ENCODE peak calls at places on chromosomes 16 and 17, in six cellular contexts. One of them, this sample, is unnamed.

GRCh38 chr16:12896562-12896961 is 4.8 kb upstream of the SHISA9 start:
- DNase-seq in MM.1S: peak
- DNase-seq in progenitor cell of endocrine pancreas: no peak
- DNase-seq in SK-N-SH: peak
- DNase-seq in MCF 10A: peak
- DNase-seq in RWPE1: no peak
- DNase-seq in this sample: no peak

GRCh38 chr17:1598399-1599095 is 30.1 kb downstream of the SLC43A2 start:
- DNase-seq in SK-N-SH: no peak
- DNase-seq in progenitor cell of endocrine pancreas: no peak
- DNase-seq in MCF 10A: no peak
- DNase-seq in RWPE1: no peak
- DNase-seq in MM.1S: no peak
- DNase-seq in this sample: no peak

GRCh38 chr16:87837627-87838289 is 31.5 kb downstream of the SLC7A5 start:
- DNase-seq in progenitor cell of endocrine pancreas: no peak
- DNase-seq in RWPE1: no peak
- DNase-seq in MCF 10A: no peak
- DNase-seq in MM.1S: no peak
- DNase-seq in SK-N-SH: no peak
- DNase-seq in this sample: no peak

GRCh38 chr17:73338050-73338491 is 26.3 kb upstream of the CDC42EP4 start:
- DNase-seq in SK-N-SH: peak
- DNase-seq in progenitor cell of endocrine pancreas: no peak
- DNase-seq in MCF 10A: no peak
- DNase-seq in RWPE1: no peak
- DNase-seq in MM.1S: no peak
- DNase-seq in this sample: no peak

GRCh38 chr17:49450735-49451134 is 36.1 kb upstream of the PHB1 start:
- DNase-seq in progenitor cell of endocrine pancreas: no peak
- DNase-seq in MCF 10A: no peak
- DNase-seq in SK-N-SH: no peak
- DNase-seq in MM.1S: no peak
- DNase-seq in RWPE1: peak
- DNase-seq in this sample: no peak

GRCh38 chr16:68230176-68230571 is 5.8 kb downstream of the ESRP2 start:
- DNase-seq in MM.1S: no peak
- DNase-seq in MCF 10A: no peak
- DNase-seq in SK-N-SH: no peak
- DNase-seq in progenitor cell of endocrine pancreas: no peak
- DNase-seq in RWPE1: no peak
- DNase-seq in this sample: no peak

GRCh38 chr16:60905806-60906205 is 1130.4 kb downstream of the CDH8 start:
- DNase-seq in RWPE1: no peak
- DNase-seq in SK-N-SH: no peak
- DNase-seq in MCF 10A: no peak
- DNase-seq in MM.1S: no peak
- DNase-seq in progenitor cell of endocrine pancreas: no peak
- DNase-seq in this sample: no peak

GRCh38 chr16:78822509-78822908 is 723.1 kb downstream of the WWOX start:
- DNase-seq in MCF 10A: no peak
- DNase-seq in MM.1S: no peak
- DNase-seq in progenitor cell of endocrine pancreas: no peak
- DNase-seq in RWPE1: no peak
- DNase-seq in SK-N-SH: no peak
- DNase-seq in this sample: no peak

GRCh38 chr16:87094246-87094865 is 222.8 kb downstream of the C16orf95 start:
- DNase-seq in MM.1S: no peak
- DNase-seq in RWPE1: no peak
- DNase-seq in MCF 10A: no peak
- DNase-seq in SK-N-SH: no peak
- DNase-seq in progenitor cell of endocrine pancreas: no peak
- DNase-seq in this sample: no peak

GRCh38 chr16:89564476-89565255 is 4.2 kb downstream of the RPL13 start:
- DNase-seq in MCF 10A: peak
- DNase-seq in SK-N-SH: no peak
- DNase-seq in MM.1S: no peak
- DNase-seq in progenitor cell of endocrine pancreas: no peak
- DNase-seq in RWPE1: no peak
- DNase-seq in this sample: no peak

GRCh38 chr16:69131167-69131748 is 1.1 kb downstream of the CHTF8 start:
- DNase-seq in SK-N-SH: peak
- DNase-seq in MM.1S: no peak
- DNase-seq in progenitor cell of endocrine pancreas: no peak
- DNase-seq in RWPE1: peak
- DNase-seq in MCF 10A: no peak
- DNase-seq in this sample: no peak

GRCh38 chr16:15592324-15592723 is 50.6 kb downstream of the MARF1 start:
- DNase-seq in RWPE1: no peak
- DNase-seq in progenitor cell of endocrine pancreas: no peak
- DNase-seq in MM.1S: peak
- DNase-seq in SK-N-SH: no peak
- DNase-seq in MCF 10A: no peak
- DNase-seq in this sample: no peak

GRCh38 chr16:47660540-47660939 is 199.4 kb downstream of the PHKB start:
- DNase-seq in MCF 10A: no peak
- DNase-seq in RWPE1: no peak
- DNase-seq in SK-N-SH: no peak
- DNase-seq in MM.1S: no peak
- DNase-seq in progenitor cell of endocrine pancreas: no peak
- DNase-seq in this sample: no peak

GRCh38 chr17:17836818-17837379 is at the start of gene SREBF1:
- DNase-seq in SK-N-SH: peak
- DNase-seq in RWPE1: peak
- DNase-seq in MM.1S: peak
- DNase-seq in MCF 10A: peak
- DNase-seq in progenitor cell of endocrine pancreas: peak
- DNase-seq in this sample: peak

GRCh38 chr17:34443832-34444469 is 80.9 kb upstream of the CCL1 start:
- DNase-seq in RWPE1: peak
- DNase-seq in MM.1S: peak
- DNase-seq in MCF 10A: no peak
- DNase-seq in progenitor cell of endocrine pancreas: no peak
- DNase-seq in SK-N-SH: peak
- DNase-seq in this sample: peak

GRCh38 chr17:58331815-58332719 is 3.5 kb upstream of the TSPOAP1 start:
- DNase-seq in progenitor cell of endocrine pancreas: no peak
- DNase-seq in RWPE1: no peak
- DNase-seq in MM.1S: peak
- DNase-seq in SK-N-SH: peak
- DNase-seq in MCF 10A: no peak
- DNase-seq in this sample: peak

GRCh38 chr16:61681673-61682072 is 354.6 kb downstream of the CDH8 start:
- DNase-seq in MCF 10A: no peak
- DNase-seq in SK-N-SH: no peak
- DNase-seq in progenitor cell of endocrine pancreas: no peak
- DNase-seq in RWPE1: no peak
- DNase-seq in MM.1S: no peak
- DNase-seq in this sample: no peak

GRCh38 chr16:78200623-78201096 is 101.2 kb downstream of the WWOX start:
- DNase-seq in progenitor cell of endocrine pancreas: no peak
- DNase-seq in RWPE1: no peak
- DNase-seq in MM.1S: no peak
- DNase-seq in SK-N-SH: no peak
- DNase-seq in MCF 10A: no peak
- DNase-seq in this sample: no peak

GRCh38 chr17:51439395-51440229 is 179.3 kb downstream of the UTP18 start:
- DNase-seq in MM.1S: no peak
- DNase-seq in progenitor cell of endocrine pancreas: no peak
- DNase-seq in MCF 10A: peak
- DNase-seq in SK-N-SH: no peak
- DNase-seq in RWPE1: peak
- DNase-seq in this sample: no peak

GRCh38 chr17:1001640-1002411 is 4.9 kb downstream of the TIMM22 start:
- DNase-seq in RWPE1: no peak
- DNase-seq in MCF 10A: no peak
- DNase-seq in MM.1S: no peak
- DNase-seq in SK-N-SH: no peak
- DNase-seq in progenitor cell of endocrine pancreas: no peak
- DNase-seq in this sample: peak

GRCh38 chr17:35097776-35098175 is 21.9 kb downstream of the RAD51D start:
- DNase-seq in SK-N-SH: no peak
- DNase-seq in RWPE1: no peak
- DNase-seq in MM.1S: no peak
- DNase-seq in MCF 10A: no peak
- DNase-seq in progenitor cell of endocrine pancreas: no peak
- DNase-seq in this sample: no peak

GRCh38 chr17:65297384-65297783 is 160.2 kb downstream of the RGS9 start:
- DNase-seq in progenitor cell of endocrine pancreas: no peak
- DNase-seq in RWPE1: no peak
- DNase-seq in MCF 10A: peak
- DNase-seq in MM.1S: no peak
- DNase-seq in SK-N-SH: no peak
- DNase-seq in this sample: no peak

GRCh38 chr17:38904892-38905291 is 20.5 kb upstream of the LASP1NB start:
- DNase-seq in RWPE1: no peak
- DNase-seq in SK-N-SH: no peak
- DNase-seq in progenitor cell of endocrine pancreas: no peak
- DNase-seq in MCF 10A: no peak
- DNase-seq in MM.1S: no peak
- DNase-seq in this sample: no peak

GRCh38 chr16:62391940-62392339 is 355.7 kb upstream of the CDH8 start:
- DNase-seq in MCF 10A: no peak
- DNase-seq in progenitor cell of endocrine pancreas: no peak
- DNase-seq in MM.1S: no peak
- DNase-seq in RWPE1: no peak
- DNase-seq in SK-N-SH: no peak
- DNase-seq in this sample: no peak

GRCh38 chr17:19345486-19346350 is 16.8 kb downstream of the B9D1 start:
- DNase-seq in MM.1S: no peak
- DNase-seq in progenitor cell of endocrine pancreas: no peak
- DNase-seq in SK-N-SH: no peak
- DNase-seq in MCF 10A: no peak
- DNase-seq in RWPE1: no peak
- DNase-seq in this sample: no peak

GRCh38 chr16:14309906-14310305 is 238.8 kb downstream of the MRTFB start:
- DNase-seq in progenitor cell of endocrine pancreas: no peak
- DNase-seq in MM.1S: no peak
- DNase-seq in RWPE1: peak
- DNase-seq in SK-N-SH: no peak
- DNase-seq in MCF 10A: peak
- DNase-seq in this sample: no peak

GRCh38 chr17:62819511-62820221 is 11.6 kb upstream of the MARCHF10 start:
- DNase-seq in MCF 10A: peak
- DNase-seq in RWPE1: peak
- DNase-seq in progenitor cell of endocrine pancreas: peak
- DNase-seq in MM.1S: no peak
- DNase-seq in SK-N-SH: peak
- DNase-seq in this sample: peak

GRCh38 chr17:80773243-80773991 is 218.2 kb upstream of the CHMP6 start:
- DNase-seq in SK-N-SH: peak
- DNase-seq in RWPE1: no peak
- DNase-seq in MCF 10A: no peak
- DNase-seq in progenitor cell of endocrine pancreas: no peak
- DNase-seq in MM.1S: no peak
- DNase-seq in this sample: peak

GRCh38 chr17:27651411-27652345 is 20.7 kb downstream of the LGALS9 start:
- DNase-seq in progenitor cell of endocrine pancreas: peak
- DNase-seq in MM.1S: peak
- DNase-seq in RWPE1: no peak
- DNase-seq in MCF 10A: peak
- DNase-seq in SK-N-SH: peak
- DNase-seq in this sample: peak

GRCh38 chr16:10600792-10601443 is 20.5 kb upstream of the EMP2 start:
- DNase-seq in MM.1S: peak
- DNase-seq in SK-N-SH: no peak
- DNase-seq in RWPE1: no peak
- DNase-seq in progenitor cell of endocrine pancreas: no peak
- DNase-seq in MCF 10A: peak
- DNase-seq in this sample: no peak

GRCh38 chr17:21540502-21540901 is 151.8 kb upstream of the KCNJ18 start:
- DNase-seq in MM.1S: no peak
- DNase-seq in RWPE1: no peak
- DNase-seq in SK-N-SH: no peak
- DNase-seq in progenitor cell of endocrine pancreas: no peak
- DNase-seq in MCF 10A: no peak
- DNase-seq in this sample: no peak

GRCh38 chr17:4540224-4541040 is 14.8 kb downstream of the MYBBP1A start:
- DNase-seq in progenitor cell of endocrine pancreas: no peak
- DNase-seq in SK-N-SH: no peak
- DNase-seq in MCF 10A: no peak
- DNase-seq in RWPE1: no peak
- DNase-seq in MM.1S: no peak
- DNase-seq in this sample: no peak
- TF ChIP-seq CTCF in progenitor cell of endocrine pancreas: no peak
- TF ChIP-seq CTCF in SK-N-SH: no peak
- TF ChIP-seq CTCF in MCF 10A: no peak
- TF ChIP-seq CTCF in RWPE1: no peak
- TF ChIP-seq CTCF in MM.1S: no peak
- TF ChIP-seq CTCF in this sample: no peak

GRCh38 chr17:7972131-7972785 is 30.2 kb upstream of the GUCY2D start:
- DNase-seq in RWPE1: no peak
- DNase-seq in MCF 10A: no peak
- DNase-seq in progenitor cell of endocrine pancreas: no peak
- DNase-seq in SK-N-SH: no peak
- DNase-seq in MM.1S: no peak
- DNase-seq in this sample: no peak
- TF ChIP-seq CTCF in RWPE1: peak
- TF ChIP-seq CTCF in MCF 10A: no peak
- TF ChIP-seq CTCF in progenitor cell of endocrine pancreas: no peak
- TF ChIP-seq CTCF in SK-N-SH: peak
- TF ChIP-seq CTCF in MM.1S: no peak
- TF ChIP-seq CTCF in this sample: peak

GRCh38 chr16:86019446-86020047 is 120.6 kb downstream of the IRF8 start:
- DNase-seq in MCF 10A: no peak
- DNase-seq in progenitor cell of endocrine pancreas: no peak
- DNase-seq in SK-N-SH: no peak
- DNase-seq in MM.1S: no peak
- DNase-seq in RWPE1: no peak
- DNase-seq in this sample: peak
- TF ChIP-seq CTCF in MCF 10A: peak
- TF ChIP-seq CTCF in progenitor cell of endocrine pancreas: peak
- TF ChIP-seq CTCF in SK-N-SH: peak
- TF ChIP-seq CTCF in MM.1S: peak
- TF ChIP-seq CTCF in RWPE1: no peak
- TF ChIP-seq CTCF in this sample: peak

GRCh38 chr17:79003661-79004411 is 5.7 kb downstream of the CANT1 start:
- DNase-seq in MM.1S: no peak
- DNase-seq in progenitor cell of endocrine pancreas: no peak
- DNase-seq in SK-N-SH: no peak
- DNase-seq in MCF 10A: no peak
- DNase-seq in RWPE1: no peak
- DNase-seq in this sample: no peak

GRCh38 chr17:79005063-79005861 is 4.3 kb downstream of the CANT1 start:
- DNase-seq in MM.1S: no peak
- DNase-seq in progenitor cell of endocrine pancreas: no peak
- DNase-seq in MCF 10A: no peak
- DNase-seq in SK-N-SH: no peak
- DNase-seq in RWPE1: peak
- DNase-seq in this sample: no peak

GRCh38 chr17:79002291-79002690 is 7.3 kb downstream of the CANT1 start:
- DNase-seq in MM.1S: no peak
- DNase-seq in RWPE1: no peak
- DNase-seq in MCF 10A: no peak
- DNase-seq in SK-N-SH: no peak
- DNase-seq in progenitor cell of endocrine pancreas: no peak
- DNase-seq in this sample: no peak

GRCh38 chr17:79001190-79002020 is 8.2 kb downstream of the CANT1 start:
- DNase-seq in RWPE1: no peak
- DNase-seq in MCF 10A: no peak
- DNase-seq in SK-N-SH: no peak
- DNase-seq in MM.1S: no peak
- DNase-seq in progenitor cell of endocrine pancreas: no peak
- DNase-seq in this sample: no peak

GRCh38 chr17:79002796-79003593 is 6.6 kb downstream of the CANT1 start:
- DNase-seq in progenitor cell of endocrine pancreas: no peak
- DNase-seq in RWPE1: no peak
- DNase-seq in SK-N-SH: no peak
- DNase-seq in MM.1S: no peak
- DNase-seq in MCF 10A: no peak
- DNase-seq in this sample: no peak
- TF ChIP-seq CTCF in progenitor cell of endocrine pancreas: no peak
- TF ChIP-seq CTCF in RWPE1: no peak
- TF ChIP-seq CTCF in SK-N-SH: no peak
- TF ChIP-seq CTCF in MM.1S: no peak
- TF ChIP-seq CTCF in MCF 10A: no peak
- TF ChIP-seq CTCF in this sample: no peak